ENCODE peak calls at places on chromosome 1, in nine cellular contexts. Z, C, M, T, O, W, H, I and L are unnamed samples.

GRCh38 chr1:232472485-232473041 is 157.4 kb downstream of the SIPA1L2 start:
- DNase-seq in T (no peak), I (no peak), O (no peak), Z (no peak), H (peak), W (no peak), C (no peak), M (no peak), L (no peak)

GRCh38 chr1:243980471-243980870 is 70.6 kb upstream of the ZBTB18 start:
- DNase-seq in H (no peak), M (no peak), W (no peak), T (no peak), Z (no peak), O (no peak), C (no peak), I (no peak), L (no peak)

GRCh38 chr1:41811978-41812852 is 106.5 kb downstream of the HIVEP3 start:
- DNase-seq in I (no peak), O (peak), T (peak), Z (peak), M (peak), C (no peak), W (peak), H (peak), L (peak)

GRCh38 chr1:50502147-50502546 is 78.9 kb upstream of the DMRTA2 start:
- DNase-seq in T (no peak), Z (no peak), C (no peak), O (no peak), I (no peak), H (no peak), W (no peak), M (no peak), L (no peak)

GRCh38 chr1:198559362-198559761 is 18.9 kb upstream of the ATP6V1G3 start:
- DNase-seq in H (no peak), I (no peak), T (no peak), W (no peak), M (no peak), C (no peak), O (no peak), Z (no peak), L (no peak)

GRCh38 chr1:34858901-34859441 is 578 bp downstream of the SMIM12 start:
- DNase-seq in W (peak), M (peak), T (no peak), C (no peak), H (no peak), Z (peak), I (no peak), O (no peak), L (peak)

GRCh38 chr1:94100129-94100784 is 20.7 kb downstream of the ABCA4 start:
- DNase-seq in O (no peak), W (no peak), M (no peak), C (no peak), Z (no peak), T (no peak), I (no peak), H (no peak), L (no peak)

GRCh38 chr1:14190508-14190907 is 408.0 kb upstream of the KAZN start:
- DNase-seq in T (no peak), Z (no peak), C (no peak), W (no peak), M (no peak), H (no peak), O (no peak), I (no peak), L (no peak)

GRCh38 chr1:200029035-200029623 is 1.6 kb downstream of the NR5A2 start:
- DNase-seq in T (peak), O (peak), Z (no peak), C (no peak), M (no peak), H (peak), I (no peak), W (no peak), L (peak)

GRCh38 chr1:17287377-17287776 is 20.6 kb upstream of the PADI4 start:
- DNase-seq in C (no peak), T (no peak), I (no peak), H (no peak), W (no peak), O (no peak), M (no peak), Z (no peak), L (no peak)

GRCh38 chr1:6785721-6786505 is 659 bp downstream of the CAMTA1 start:
- DNase-seq in Z (peak), W (peak), C (no peak), O (peak), H (peak), M (peak), I (peak), T (no peak), L (peak)

GRCh38 chr1:203661572-203661971 is 34.9 kb downstream of the ATP2B4 start:
- DNase-seq in H (no peak), I (no peak), O (peak), M (no peak), T (no peak), Z (no peak), C (no peak), W (no peak), L (no peak)

GRCh38 chr1:98315309-98315708 is 346.2 kb upstream of the SNX7 start:
- DNase-seq in Z (no peak), T (no peak), W (no peak), O (no peak), M (no peak), H (no peak), C (no peak), I (no peak), L (no peak)

GRCh38 chr1:110584045-110584444 is 22.1 kb downstream of the KCNA2 start:
- DNase-seq in M (no peak), Z (no peak), T (no peak), C (no peak), W (no peak), H (no peak), I (no peak), O (no peak), L (no peak)

GRCh38 chr1:54011316-54012007 is 6.5 kb downstream of the LDLRAD1 start:
- DNase-seq in H (no peak), I (no peak), W (no peak), Z (no peak), M (no peak), C (no peak), O (no peak), T (no peak), L (no peak)